ENCODE peak calls at places on chromosomes 16 and 17, in four cellular contexts. One of them, this sample, is unnamed.

GRCh38 chr16:56985288-56985961 is 3.9 kb upstream of the NLRC5 start:
- DNase-seq in sciatic nerve: peak
- DNase-seq in T-cell: no peak
- DNase-seq in NCI-H2107: no peak
- DNase-seq in this sample: no peak

GRCh38 chr17:17612085-17613022 is 20.8 kb upstream of the PEMT start:
- DNase-seq in sciatic nerve: no peak
- DNase-seq in T-cell: no peak
- DNase-seq in NCI-H2107: no peak
- DNase-seq in this sample: no peak

GRCh38 chr16:369866-370436 is 387 bp downstream of the MRPL28 start:
- DNase-seq in sciatic nerve: no peak
- DNase-seq in T-cell: no peak
- DNase-seq in NCI-H2107: no peak
- DNase-seq in this sample: no peak

GRCh38 chr16:15055141-15056053 is 477 bp downstream of the NTAN1 start:
- DNase-seq in sciatic nerve: peak
- DNase-seq in T-cell: peak
- DNase-seq in NCI-H2107: no peak
- DNase-seq in this sample: peak

GRCh38 chr17:6159541-6160187 is 89.5 kb downstream of the WSCD1 start:
- DNase-seq in sciatic nerve: no peak
- DNase-seq in T-cell: no peak
- DNase-seq in NCI-H2107: no peak
- DNase-seq in this sample: no peak

GRCh38 chr16:23597003-23597756 is 1.1 kb upstream of the NDUFAB1 start:
- DNase-seq in sciatic nerve: no peak
- DNase-seq in T-cell: no peak
- DNase-seq in NCI-H2107: no peak
- DNase-seq in this sample: peak

GRCh38 chr17:80843741-80844156 is 147.9 kb upstream of the CHMP6 start:
- DNase-seq in sciatic nerve: no peak
- DNase-seq in T-cell: no peak
- DNase-seq in NCI-H2107: no peak
- DNase-seq in this sample: no peak

GRCh38 chr16:57805176-57805575 is 2.9 kb upstream of the KIFC3 start:
- DNase-seq in sciatic nerve: no peak
- DNase-seq in T-cell: no peak
- DNase-seq in NCI-H2107: no peak
- DNase-seq in this sample: no peak

GRCh38 chr16:2088759-2089358 is 41.1 kb downstream of the TSC2 start:
- DNase-seq in sciatic nerve: no peak
- DNase-seq in T-cell: no peak
- DNase-seq in NCI-H2107: no peak
- DNase-seq in this sample: no peak

GRCh38 chr17:29645516-29646051 is 22.9 kb upstream of the CORO6 start:
- DNase-seq in sciatic nerve: peak
- DNase-seq in T-cell: no peak
- DNase-seq in NCI-H2107: no peak
- DNase-seq in this sample: no peak

GRCh38 chr16:50270510-50271147 is 4.3 kb downstream of the ADCY7 start:
- DNase-seq in sciatic nerve: peak
- DNase-seq in T-cell: no peak
- DNase-seq in NCI-H2107: no peak
- DNase-seq in this sample: no peak

GRCh38 chr17:29918922-29919856 is 10.8 kb downstream of the SSH2 start:
- DNase-seq in sciatic nerve: no peak
- DNase-seq in T-cell: no peak
- DNase-seq in NCI-H2107: no peak
- DNase-seq in this sample: no peak

GRCh38 chr17:888998-889401 is 90.6 kb downstream of the NXN start:
- DNase-seq in sciatic nerve: no peak
- DNase-seq in T-cell: no peak
- DNase-seq in NCI-H2107: peak
- DNase-seq in this sample: peak

GRCh38 chr16:89113152-89113547 is 19.5 kb downstream of the ACSF3 start:
- DNase-seq in sciatic nerve: no peak
- DNase-seq in T-cell: no peak
- DNase-seq in NCI-H2107: no peak
- DNase-seq in this sample: no peak

GRCh38 chr17:15966183-15966878 is 21.4 kb downstream of the ADORA2B start:
- DNase-seq in sciatic nerve: no peak
- DNase-seq in T-cell: no peak
- DNase-seq in NCI-H2107: no peak
- DNase-seq in this sample: no peak

GRCh38 chr16:31301708-31302400 is 42.1 kb downstream of the ITGAM start:
- DNase-seq in sciatic nerve: no peak
- DNase-seq in T-cell: no peak
- DNase-seq in NCI-H2107: no peak
- DNase-seq in this sample: no peak